ENCODE peak calls at places on chromosome 17, in eight cellular contexts. G, Z, W, D, I, V, Y and N are unnamed samples.

GRCh38 chr17:72151565-72152391 is 31.0 kb downstream of the SOX9 start:
- DNase-seq in G (peak), Z (peak), W (no peak), D (peak), I (no peak), V (no peak), Y (no peak), N (peak)

GRCh38 chr17:74711058-74711824 is 1.5 kb downstream of the CD300LF start:
- DNase-seq in G (no peak), Z (no peak), W (no peak), D (no peak), I (no peak), V (no peak), Y (peak), N (no peak)

GRCh38 chr17:40418428-40418706 is 671 bp upstream of the TOP2A start:
- DNase-seq in G (no peak), Z (no peak), W (no peak), D (no peak), I (no peak), V (no peak), Y (no peak), N (no peak)

GRCh38 chr17:70622382-70623260 is 453.3 kb downstream of the KCNJ2 start:
- DNase-seq in G (peak), Z (no peak), W (peak), D (no peak), I (no peak), V (no peak), Y (no peak), N (peak)

GRCh38 chr17:68365469-68365868 is 74.2 kb downstream of the ARSG start:
- DNase-seq in G (no peak), Z (no peak), W (no peak), D (no peak), I (no peak), V (no peak), Y (no peak), N (no peak)

GRCh38 chr17:50290074-50290702 is 15.9 kb downstream of the TMEM92 start:
- DNase-seq in G (peak), Z (no peak), W (peak), D (peak), I (no peak), V (peak), Y (no peak), N (peak)

GRCh38 chr17:47698749-47699535 is 5.0 kb downstream of the TBKBP1 start:
- DNase-seq in G (peak), Z (peak), W (peak), D (peak), I (no peak), V (peak), Y (peak), N (peak)

GRCh38 chr17:16286947-16287562 is 66.2 kb downstream of the CENPV start:
- DNase-seq in G (no peak), Z (no peak), W (peak), D (no peak), I (peak), V (peak), Y (peak), N (no peak)

GRCh38 chr17:6546069-6546718 is 10.2 kb downstream of the PITPNM3 start:
- DNase-seq in G (no peak), Z (no peak), W (peak), D (no peak), I (peak), V (no peak), Y (no peak), N (no peak)

GRCh38 chr17:73007447-73007846 is 85.0 kb downstream of the SLC39A11 start:
- DNase-seq in G (no peak), Z (no peak), W (no peak), D (no peak), I (no peak), V (no peak), Y (no peak), N (no peak)

GRCh38 chr17:74892974-74893911 is at the start of gene FADS6:
- DNase-seq in G (no peak), Z (peak), W (no peak), D (no peak), I (no peak), V (no peak), Y (no peak), N (no peak)

GRCh38 chr17:50151937-50152547 is 1.6 kb upstream of the PPP1R9B start:
- DNase-seq in G (peak), Z (peak), W (peak), D (peak), I (no peak), V (peak), Y (peak), N (peak)

GRCh38 chr17:45223541-45224528 is 2.1 kb downstream of the FMNL1 start:
- DNase-seq in G (no peak), Z (no peak), W (no peak), D (no peak), I (no peak), V (no peak), Y (peak), N (peak)

GRCh38 chr17:43092891-43093290 is 32.3 kb downstream of the BRCA1 start:
- DNase-seq in G (no peak), Z (no peak), W (peak), D (no peak), I (no peak), V (no peak), Y (no peak), N (no peak)

GRCh38 chr17:32461853-32462617 is 17.7 kb downstream of the PSMD11 start:
- DNase-seq in G (peak), Z (no peak), W (peak), D (no peak), I (no peak), V (peak), Y (no peak), N (no peak)

GRCh38 chr17:54559883-54560282 is 340.8 kb upstream of the TOM1L1 start:
- DNase-seq in G (no peak), Z (no peak), W (no peak), D (no peak), I (no peak), V (no peak), Y (no peak), N (no peak)

GRCh38 chr17:67833134-67833533 is 7.8 kb downstream of the BPTF start:
- DNase-seq in G (no peak), Z (no peak), W (no peak), D (no peak), I (no peak), V (no peak), Y (no peak), N (no peak)

GRCh38 chr17:40458001-40458791 is 14.9 kb downstream of the IGFBP4 start:
- DNase-seq in G (no peak), Z (peak), W (no peak), D (no peak), I (no peak), V (peak), Y (no peak), N (peak)

GRCh38 chr17:50841949-50842354 is 6.6 kb downstream of the WFIKKN2 start:
- DNase-seq in G (peak), Z (peak), W (peak), D (peak), I (no peak), V (peak), Y (no peak), N (peak)

GRCh38 chr17:41511130-41511529 is 5.7 kb upstream of the KRT13 start:
- DNase-seq in G (no peak), Z (no peak), W (no peak), D (no peak), I (no peak), V (no peak), Y (no peak), N (no peak)

GRCh38 chr17:69357701-69358100 is 30.8 kb upstream of the ABCA5 start:
- DNase-seq in G (no peak), Z (no peak), W (no peak), D (no peak), I (no peak), V (no peak), Y (no peak), N (no peak)

GRCh38 chr17:34556384-34556783 is 23.0 kb upstream of the TMEM132E start:
- DNase-seq in G (no peak), Z (no peak), W (peak), D (no peak), I (no peak), V (no peak), Y (no peak), N (no peak)

GRCh38 chr17:82415336-82415735 is 2.8 kb upstream of the HEXD start:
- DNase-seq in G (no peak), Z (no peak), W (no peak), D (no peak), I (no peak), V (no peak), Y (no peak), N (no peak)

GRCh38 chr17:82416264-82416663 is 1.9 kb upstream of the HEXD start:
- DNase-seq in G (no peak), Z (no peak), W (no peak), D (no peak), I (no peak), V (no peak), Y (no peak), N (no peak)

GRCh38 chr17:82415786-82416185 is 2.4 kb upstream of the HEXD start:
- DNase-seq in G (no peak), Z (no peak), W (no peak), D (no peak), I (no peak), V (no peak), Y (no peak), N (no peak)

GRCh38 chr17:82412535-82413520 is 5.3 kb upstream of the HEXD start:
- DNase-seq in G (no peak), Z (no peak), W (no peak), D (no peak), I (no peak), V (no peak), Y (no peak), N (no peak)

GRCh38 chr17:82414548-82415281 is 3.4 kb upstream of the HEXD start:
- DNase-seq in G (peak), Z (peak), W (peak), D (peak), I (no peak), V (peak), Y (peak), N (peak)
- TF ChIP-seq POLR2A in G (no peak), Z (no peak), W (no peak), D (no peak), I (no peak), V (no peak), Y (no peak), N (no peak)

GRCh38 chr17:7577327-7578199 is 1.9 kb upstream of the CD68 start:
- DNase-seq in G (no peak), Z (no peak), W (no peak), D (no peak), I (no peak), V (no peak), Y (no peak), N (no peak)

GRCh38 chr17:7582401-7583252 is 1.0 kb upstream of the MPDU1 start:
- DNase-seq in G (no peak), Z (no peak), W (no peak), D (no peak), I (no peak), V (no peak), Y (peak), N (no peak)

GRCh38 chr17:7579001-7579838 is at the start of gene CD68:
- DNase-seq in G (peak), Z (peak), W (peak), D (no peak), I (no peak), V (peak), Y (no peak), N (peak)

GRCh38 chr17:7580631-7581554 is 1.5 kb downstream of the CD68 start:
- DNase-seq in G (no peak), Z (no peak), W (no peak), D (no peak), I (no peak), V (no peak), Y (no peak), N (no peak)

DNA sequence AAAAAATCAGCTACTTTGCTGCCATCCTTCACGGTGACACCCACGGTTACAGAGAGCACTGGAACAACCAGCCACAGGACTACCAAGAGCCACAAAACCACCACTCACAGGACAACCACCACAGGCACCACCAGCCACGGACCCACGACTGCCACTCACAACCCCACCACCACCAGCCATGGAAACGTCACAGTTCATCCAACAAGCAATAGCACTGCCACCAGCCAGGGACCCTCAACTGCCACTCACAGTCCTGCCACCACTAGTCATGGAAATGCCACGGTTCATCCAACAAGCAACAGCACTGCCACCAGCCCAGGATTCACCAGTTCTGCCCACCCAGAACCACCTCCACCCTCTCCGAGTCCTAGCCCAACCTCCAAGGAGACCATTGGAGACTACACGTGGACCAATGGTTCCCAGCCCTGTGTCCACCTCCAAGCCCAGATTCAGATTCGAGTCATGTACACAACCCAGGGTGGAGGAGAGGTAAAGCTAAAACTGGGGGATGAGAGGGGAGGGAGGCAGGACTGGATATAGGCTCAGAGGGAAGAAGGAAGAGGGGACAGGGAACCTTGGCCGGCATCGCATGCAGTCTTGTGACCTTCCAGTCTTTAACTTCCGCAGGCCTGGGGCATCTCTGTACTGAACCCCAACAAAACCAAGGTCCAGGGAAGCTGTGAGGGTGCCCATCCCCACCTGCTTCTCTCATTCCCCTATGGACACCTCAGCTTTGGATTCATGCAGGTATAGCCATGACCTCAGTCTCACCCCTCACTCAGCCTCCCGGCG is 597 bp downstream of the CD68 start:
- DNase-seq in G (no peak), Z (no peak), W (no peak), D (no peak), I (no peak), V (no peak), Y (no peak), N (no peak)
- TF ChIP-seq POLR2A in G (no peak), Z (no peak), W (no peak), D (no peak), I (peak), V (no peak), Y (no peak), N (no peak)

DNA sequence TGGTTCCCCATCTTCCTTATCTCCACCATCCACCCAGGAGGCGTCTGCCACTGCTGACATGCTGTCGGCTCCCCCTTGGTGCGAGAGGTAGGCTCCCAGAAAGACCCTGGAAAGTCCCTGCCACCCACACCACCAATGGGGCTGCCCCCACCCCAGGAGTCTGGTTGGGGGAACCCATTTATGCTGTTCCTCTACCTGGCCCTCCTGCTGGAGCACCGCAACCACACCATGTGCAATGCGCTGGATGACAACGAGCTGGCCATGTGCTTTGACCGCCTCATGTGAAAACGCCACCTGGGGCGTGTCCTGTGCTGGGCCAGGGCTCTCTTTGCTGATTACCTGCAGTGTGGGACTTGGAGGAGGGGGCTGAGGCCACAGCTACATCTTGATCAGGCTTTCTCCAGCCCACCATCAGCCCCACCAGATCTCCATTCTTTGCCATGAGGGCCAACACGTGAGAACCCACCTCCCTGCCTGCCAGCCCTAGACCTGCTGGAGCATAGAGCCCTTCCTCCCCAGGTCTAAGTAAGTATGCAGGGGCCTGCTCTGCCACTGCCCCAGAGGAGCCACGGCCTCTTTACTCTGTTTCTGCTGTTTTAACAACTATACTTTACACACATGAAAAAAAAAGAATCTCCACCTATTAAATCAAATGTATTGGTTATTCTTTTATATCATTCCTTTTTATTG is 7.9 kb upstream of the ALDH3A1 start:
- DNase-seq in G (no peak), Z (no peak), W (no peak), D (no peak), I (no peak), V (no peak), Y (peak), N (no peak)
- TF ChIP-seq POLR2A in G (no peak), Z (no peak), W (no peak), D (no peak), I (no peak), V (no peak), Y (no peak), N (no peak)

GRCh38 chr17:4553669-4554068 is 1.5 kb downstream of the MYBBP1A start:
- DNase-seq in G (no peak), Z (no peak), W (no peak), D (no peak), I (no peak), V (peak), Y (peak), N (no peak)

GRCh38 chr17:4554441-4554996 is 665 bp downstream of the MYBBP1A start:
- DNase-seq in G (no peak), Z (peak), W (no peak), D (no peak), I (no peak), V (peak), Y (no peak), N (no peak)

GRCh38 chr17:4556996-4557395 is 1.8 kb upstream of the MYBBP1A start:
- DNase-seq in G (no peak), Z (no peak), W (no peak), D (no peak), I (no peak), V (no peak), Y (peak), N (no peak)

GRCh38 chr17:4555863-4556646 is 871 bp upstream of the MYBBP1A start:
- DNase-seq in G (no peak), Z (no peak), W (no peak), D (no peak), I (no peak), V (no peak), Y (peak), N (no peak)

GRCh38 chr17:4554997-4555799 is at the start of gene MYBBP1A:
- DNase-seq in G (peak), Z (peak), W (peak), D (peak), I (peak), V (peak), Y (peak), N (peak)
- TF ChIP-seq POLR2A in G (peak), Z (peak), W (peak), D (peak), I (peak), V (peak), Y (no peak), N (peak)

GRCh38 chr17:59786536-59787319 is 79.3 kb downstream of the VMP1 start:
- DNase-seq in G (peak), Z (no peak), W (peak), D (peak), I (peak), V (peak), Y (no peak), N (peak)
- TF ChIP-seq POLR2A in G (no peak), Z (peak), W (peak), D (peak), I (peak), V (peak), Y (no peak), N (no peak)

GRCh38 chr17:2054740-2055493 is at the start of gene HIC1:
- DNase-seq in G (peak), Z (peak), W (peak), D (peak), I (no peak), V (peak), Y (peak), N (peak)
- TF ChIP-seq POLR2A in G (no peak), Z (peak), W (no peak), D (peak), I (peak), V (peak), Y (no peak), N (peak)

GRCh38 chr17:78127888-78128615 is 503 bp downstream of the TMC6 start:
- DNase-seq in G (peak), Z (no peak), W (peak), D (peak), I (no peak), V (no peak), Y (peak), N (no peak)

GRCh38 chr17:78129385-78130079 is 977 bp upstream of the TMC6 start:
- DNase-seq in G (no peak), Z (no peak), W (peak), D (no peak), I (no peak), V (no peak), Y (peak), N (no peak)

GRCh38 chr17:78130080-78130438 is 512 bp upstream of the TMC8 start:
- DNase-seq in G (no peak), Z (no peak), W (no peak), D (no peak), I (no peak), V (no peak), Y (no peak), N (no peak)

GRCh38 chr17:78127240-78127887 is 1.2 kb downstream of the TMC6 start:
- DNase-seq in G (no peak), Z (peak), W (peak), D (no peak), I (no peak), V (no peak), Y (peak), N (no peak)

GRCh38 chr17:78128616-78129384 is at the start of gene TMC6:
- DNase-seq in G (peak), Z (no peak), W (peak), D (peak), I (no peak), V (no peak), Y (peak), N (peak)
- TF ChIP-seq POLR2A in G (peak), Z (peak), W (no peak), D (peak), I (peak), V (peak), Y (no peak), N (no peak)

DNA sequence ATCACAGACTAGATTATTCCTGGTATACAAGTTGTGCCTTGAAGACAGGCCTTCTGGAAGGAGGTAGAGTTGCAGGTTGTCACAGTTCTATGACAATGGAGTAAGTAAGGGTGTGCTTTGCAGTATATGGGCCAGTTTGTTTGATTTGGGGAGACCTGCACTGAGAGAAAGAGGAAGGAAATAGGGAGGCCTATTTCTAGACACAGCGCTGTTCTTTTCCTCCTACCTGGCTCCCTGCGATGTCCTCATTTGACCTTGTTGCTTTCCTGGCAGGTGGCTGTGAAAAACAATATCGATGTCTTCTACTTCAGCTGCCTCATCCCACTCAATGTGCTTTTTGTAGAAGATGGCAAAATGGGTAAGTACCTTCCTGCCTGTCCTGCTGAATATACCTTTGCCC is 22.5 kb upstream of the RASL10B start:
- DNase-seq in G (no peak), Z (no peak), W (no peak), D (no peak), I (peak), V (no peak), Y (no peak), N (no peak)
- TF ChIP-seq POLR2A in G (no peak), Z (no peak), W (no peak), D (no peak), I (no peak), V (no peak), Y (no peak), N (no peak)